ENCODE peak calls at places on chromosomes 16 and 17, in eight cellular contexts. N is HCT116, Y is GM23338, A is sigmoid colon, S is transverse colon, M is suprapubic skin, T is breast epithelium, P is GM12878. V is an unnamed sample.

GRCh38 chr17:67624886-67625656 is 92.7 kb upstream of the NOL11 start:
- DNase-seq in N (no peak), Y (peak; percentile 33), A (no peak), S (no peak), M (no peak), T (no peak), P (no peak), V (no peak)

GRCh38 chr16:31063843-31064611 is 10.0 kb downstream of the ZNF668 start:
- DNase-seq in N (no peak), Y (no peak), A (no peak), S (no peak), M (no peak), T (no peak), P (no peak), V (no peak)

GRCh38 chr17:8384801-8385335 is 1.9 kb upstream of the RPL26 start:
- DNase-seq in N (peak; percentile 54), Y (peak; percentile 80), A (no peak), S (no peak), M (no peak), T (no peak), P (no peak), V (no peak)

GRCh38 chr16:30437511-30438046 is 7.7 kb upstream of the DCTPP1 start:
- DNase-seq in N (no peak), Y (peak; percentile 30), A (no peak), S (no peak), M (no peak), T (no peak), P (no peak), V (peak; percentile 47)

GRCh38 chr17:48618366-48618896 is 3.3 kb upstream of the HOXB8 start:
- DNase-seq in N (peak; percentile 74), Y (peak; percentile 85), A (peak; percentile 95), S (peak; percentile 94), M (peak; percentile 95), T (peak; percentile 84), P (no peak), V (peak; percentile 91)

GRCh38 chr17:61368832-61369468 is 30.7 kb upstream of the TBX2 start:
- DNase-seq in N (no peak), Y (no peak), A (no peak), S (no peak), M (no peak), T (no peak), P (no peak), V (no peak)

GRCh38 chr16:89431158-89431584 is 59.2 kb downstream of the ANKRD11 start:
- DNase-seq in N (no peak), Y (no peak), A (peak; percentile 81), S (peak; percentile 72), M (no peak), T (no peak), P (no peak), V (peak; percentile 50)

GRCh38 chr16:70678898-70679652 is 6.8 kb downstream of the MTSS2 start:
- DNase-seq in N (no peak), Y (peak; percentile 59), A (no peak), S (no peak), M (no peak), T (no peak), P (no peak), V (no peak)

GRCh38 chr17:78250891-78251772 is 19.7 kb downstream of the TMEM235 start:
- DNase-seq in N (peak; percentile 71), Y (peak; percentile 93), A (peak; percentile 90), S (peak; percentile 87), M (no peak), T (peak; percentile 73), P (no peak), V (peak; percentile 87)

GRCh38 chr17:76519048-76519614 is 17.9 kb upstream of the RHBDF2 start:
- DNase-seq in N (no peak), Y (no peak), A (no peak), S (no peak), M (no peak), T (no peak), P (no peak), V (no peak)

GRCh38 chr17:50916708-50917417 is 50.7 kb upstream of the TOB1 start:
- DNase-seq in N (no peak), Y (no peak), A (no peak), S (no peak), M (no peak), T (no peak), P (no peak), V (no peak)

GRCh38 chr17:74431568-74432483 is at the start of gene GPRC5C:
- DNase-seq in N (peak; percentile 66), Y (peak; percentile 88), A (peak; percentile 80), S (peak; percentile 92), M (no peak), T (peak; percentile 86), P (no peak), V (peak; percentile 95)

GRCh38 chr17:12180644-12181261 is 160.1 kb downstream of the MAP2K4 start:
- DNase-seq in N (peak; percentile 47), Y (peak; percentile 78), A (no peak), S (peak; percentile 11), M (no peak), T (no peak), P (peak; percentile 0), V (no peak)

GRCh38 chr17:73170324-73170723 is 5.5 kb downstream of the SSTR2 start:
- DNase-seq in N (no peak), Y (no peak), A (no peak), S (no peak), M (no peak), T (no peak), P (no peak), V (no peak)

GRCh38 chr17:73163043-73163442 is 1.8 kb upstream of the SSTR2 start:
- DNase-seq in N (no peak), Y (no peak), A (no peak), S (no peak), M (no peak), T (no peak), P (no peak), V (no peak)

GRCh38 chr17:73166731-73167581 is 2.1 kb downstream of the SSTR2 start:
- DNase-seq in N (no peak), Y (no peak), A (no peak), S (no peak), M (no peak), T (no peak), P (no peak), V (no peak)

GRCh38 chr17:73168667-73169066 is 3.9 kb downstream of the SSTR2 start:
- DNase-seq in N (no peak), Y (no peak), A (no peak), S (no peak), M (no peak), T (no peak), P (no peak), V (no peak)

GRCh38 chr17:73165616-73166404 is 1.0 kb downstream of the SSTR2 start:
- DNase-seq in N (no peak), Y (peak; percentile 50), A (no peak), S (no peak), M (no peak), T (no peak), P (no peak), V (no peak)
- H3K4me1 ChIP-seq in N (no peaks in the 10 kb centered on the region), Y (peaks cover 30% of the 10 kb centered on the region), A (no peaks in the 10 kb centered on the region), S (peaks cover 27% of the 10 kb centered on the region), M (peaks cover 31% of the 10 kb centered on the region), T (peaks cover 20% of the 10 kb centered on the region), P (peaks cover 34% of the 10 kb centered on the region), V (peaks cover 32% of the 10 kb centered on the region)

DNA sequence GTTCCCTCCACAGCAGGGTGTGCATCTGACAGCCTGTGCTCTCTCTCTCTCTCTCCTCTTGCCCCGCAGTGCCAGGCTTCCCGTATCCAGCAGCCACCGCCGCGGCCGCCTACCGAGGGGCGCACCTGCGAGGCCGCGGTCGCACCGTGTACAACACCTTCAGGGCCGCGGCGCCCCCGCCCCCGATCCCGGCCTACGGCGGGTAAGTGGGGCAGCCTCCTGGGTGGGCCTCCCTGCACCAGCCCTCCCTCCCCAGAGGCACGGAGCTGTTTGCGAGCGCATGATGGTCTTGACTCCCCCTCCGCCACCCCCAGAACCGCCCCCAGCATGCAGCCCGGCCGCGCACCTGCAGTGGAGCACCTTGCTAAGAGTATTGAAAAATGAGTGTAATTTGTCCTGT is 321.1 kb downstream of the RBFOX1 start:
- DNase-seq in N (no peak), Y (no peak), A (no peak), S (no peak), M (no peak), T (no peak), P (no peak), V (no peak)
- H3K27ac ChIP-seq in N (no peak overlapping the region), Y (no peak overlapping the region), A (no peak overlapping the region), S (no peak overlapping the region), M (no peak overlapping the region), T (no peak overlapping the region), P (no peak overlapping the region), V (no peak overlapping the region)

GRCh38 chr17:21041753-21042433 is 918 bp downstream of the USP22 start:
- DNase-seq in N (peak; percentile 48), Y (peak; percentile 89), A (peak; percentile 95), S (peak; percentile 87), M (peak; percentile 92), T (peak; percentile 85), P (no peak), V (peak; percentile 80)
- TF ChIP-seq POLR2AphosphoS5 in N (no peak), Y (peak; percentile 52), A (peak; percentile 60), S (peak; percentile 66), M (no peak), T (no peak), P (no peak), V (peak; percentile 69)

DNA sequence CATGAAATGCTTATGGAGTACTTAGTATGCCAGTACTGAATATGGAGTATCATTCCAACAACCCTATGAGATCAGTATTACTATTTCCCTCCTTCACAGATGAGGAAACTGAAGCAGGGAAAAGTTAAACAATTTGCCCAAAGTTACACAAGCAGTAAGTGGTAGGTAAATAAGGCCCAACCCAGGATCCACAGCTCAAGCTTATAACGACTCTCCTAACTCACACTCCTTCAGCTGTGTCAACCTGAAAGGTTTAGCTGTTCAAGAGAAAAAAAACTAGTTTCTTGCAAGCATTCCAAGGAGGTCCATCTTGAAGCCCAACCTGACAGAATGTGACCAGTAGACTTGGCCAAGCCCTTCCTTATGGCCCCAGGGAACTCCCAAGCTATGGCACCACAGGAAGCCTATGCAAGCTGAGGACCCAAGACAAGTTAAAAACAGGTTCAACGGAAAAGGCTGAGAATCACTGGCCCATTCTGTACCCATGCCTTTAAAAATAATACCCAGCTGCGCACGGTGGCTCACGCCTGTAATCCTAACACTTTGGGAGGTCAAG is 6.5 kb downstream of the CRK start:
- DNase-seq in N (no peak), Y (no peak), A (no peak), S (no peak), M (no peak), T (no peak), P (no peak), V (no peak)
- H3K4me1 ChIP-seq in N (peaks cover 3% of the 10 kb centered on the region), Y (no peaks in the 10 kb centered on the region), A (no peaks in the 10 kb centered on the region), S (peaks cover 68% of the 10 kb centered on the region), M (peaks cover 45% of the 10 kb centered on the region), T (peaks cover 4% of the 10 kb centered on the region), P (no peaks in the 10 kb centered on the region), V (peaks cover 98% of the 10 kb centered on the region)

GRCh38 chr16:28975158-28975603 is 603 bp downstream of the SPNS1 start:
- DNase-seq in N (no peak), Y (no peak), A (no peak), S (no peak), M (no peak), T (no peak), P (no peak), V (no peak)
- H3K27ac ChIP-seq in N (peak overlapping the region; percentile 34), Y (no peak overlapping the region), A (peak overlapping the region; percentile 85), S (peak overlapping the region; percentile 84), M (peak overlapping the region; percentile 82), T (peak overlapping the region; percentile 89), P (peak overlapping the region; percentile 58), V (no peak overlapping the region)

GRCh38 chr17:72732893-72733618 is 359.4 kb downstream of the SLC39A11 start:
- DNase-seq in N (no peak), Y (no peak), A (no peak), S (no peak), M (no peak), T (no peak), P (no peak), V (no peak)
- TF ChIP-seq POLR2AphosphoS5 in N (no peak), Y (no peak), A (no peak), S (no peak), M (no peak), T (no peak), P (no peak), V (no peak)